ENCODE peak calls at places on chromosomes 11 and 22, in five cellular contexts. One of them, this sample, is unnamed.
A peak's percentile ranks its signal among the peaks of the same experiment; 100 is the strongest.

GRCh38 chr22:40512426-40513136 is 123.9 kb downstream of the MRTFA start:
- DNase-seq in sigmoid colon: peak; percentile 78
- DNase-seq in GM13976: no peak
- DNase-seq in cardiac fibroblast: peak; percentile 99
- DNase-seq in neural crest cell: no peak
- DNase-seq in this sample: no peak

GRCh38 chr11:2921742-2922493 is 7.3 kb downstream of the PHLDA2 start:
- DNase-seq in GM13976: no peak
- DNase-seq in cardiac fibroblast: no peak
- DNase-seq in neural crest cell: no peak
- DNase-seq in sigmoid colon: no peak
- DNase-seq in this sample: no peak

GRCh38 chr11:74925281-74925680 is 23.6 kb downstream of the XRRA1 start:
- DNase-seq in neural crest cell: no peak
- DNase-seq in cardiac fibroblast: no peak
- DNase-seq in sigmoid colon: no peak
- DNase-seq in GM13976: no peak
- DNase-seq in this sample: no peak

GRCh38 chr22:50274311-50274710 is 4.1 kb upstream of the MAPK11 start:
- DNase-seq in sigmoid colon: no peak
- DNase-seq in neural crest cell: no peak
- DNase-seq in cardiac fibroblast: peak; percentile 73
- DNase-seq in GM13976: peak; percentile 70
- DNase-seq in this sample: no peak

GRCh38 chr11:464316-464715 is 14.2 kb downstream of the PTDSS2 start:
- DNase-seq in cardiac fibroblast: no peak
- DNase-seq in GM13976: no peak
- DNase-seq in neural crest cell: no peak
- DNase-seq in sigmoid colon: no peak
- DNase-seq in this sample: no peak

GRCh38 chr11:15770798-15771414 is 585.4 kb downstream of the SOX6 start:
- DNase-seq in GM13976: no peak
- DNase-seq in cardiac fibroblast: peak; percentile 55
- DNase-seq in neural crest cell: peak; percentile 38
- DNase-seq in sigmoid colon: no peak
- DNase-seq in this sample: peak; percentile 60

GRCh38 chr11:114153224-114153623 is 93.7 kb downstream of the ZBTB16 start:
- DNase-seq in neural crest cell: no peak
- DNase-seq in GM13976: no peak
- DNase-seq in sigmoid colon: peak; percentile 52
- DNase-seq in cardiac fibroblast: no peak
- DNase-seq in this sample: no peak

GRCh38 chr22:26170112-26170492 is 840 bp downstream of the SEZ6L start:
- DNase-seq in GM13976: peak; percentile 14
- DNase-seq in neural crest cell: no peak
- DNase-seq in sigmoid colon: no peak
- DNase-seq in cardiac fibroblast: no peak
- DNase-seq in this sample: no peak

GRCh38 chr11:70111269-70112016 is 33.3 kb downstream of the ANO1 start:
- DNase-seq in neural crest cell: peak; percentile 12
- DNase-seq in GM13976: no peak
- DNase-seq in sigmoid colon: no peak
- DNase-seq in cardiac fibroblast: peak; percentile 50
- DNase-seq in this sample: no peak

GRCh38 chr11:60854140-60854846 is 1.5 kb downstream of the PTGDR2 start:
- DNase-seq in cardiac fibroblast: no peak
- DNase-seq in neural crest cell: no peak
- DNase-seq in sigmoid colon: no peak
- DNase-seq in GM13976: no peak
- DNase-seq in this sample: no peak

GRCh38 chr11:64711944-64712306 is 11.1 kb downstream of the NRXN2 start:
- DNase-seq in neural crest cell: no peak
- DNase-seq in cardiac fibroblast: no peak
- DNase-seq in sigmoid colon: no peak
- DNase-seq in GM13976: no peak
- DNase-seq in this sample: no peak

GRCh38 chr11:2129699-2130366 is 9.4 kb downstream of the IGF2 start:
- DNase-seq in GM13976: no peak
- DNase-seq in neural crest cell: no peak
- DNase-seq in sigmoid colon: no peak
- DNase-seq in cardiac fibroblast: no peak
- DNase-seq in this sample: no peak

GRCh38 chr22:49139492-49140151 is 688.1 kb downstream of the BRD1 start:
- DNase-seq in neural crest cell: no peak
- DNase-seq in cardiac fibroblast: no peak
- DNase-seq in sigmoid colon: no peak
- DNase-seq in GM13976: no peak
- DNase-seq in this sample: no peak

GRCh38 chr22:21978564-21979386 is 3.8 kb downstream of the TOP3B start:
- DNase-seq in neural crest cell: no peak
- DNase-seq in GM13976: no peak
- DNase-seq in cardiac fibroblast: no peak
- DNase-seq in sigmoid colon: peak; percentile 18
- DNase-seq in this sample: no peak

GRCh38 chr11:61581030-61581928 is at the start of gene SYT7:
- DNase-seq in GM13976: peak; percentile 96
- DNase-seq in cardiac fibroblast: peak; percentile 99
- DNase-seq in sigmoid colon: peak; percentile 98
- DNase-seq in neural crest cell: peak; percentile 100
- DNase-seq in this sample: peak; percentile 100

GRCh38 chr11:80320765-80321164 is 879.9 kb upstream of the TENM4 start:
- DNase-seq in GM13976: no peak
- DNase-seq in cardiac fibroblast: no peak
- DNase-seq in sigmoid colon: no peak
- DNase-seq in neural crest cell: no peak
- DNase-seq in this sample: no peak

GRCh38 chr11:64600281-64600992 is 9.4 kb downstream of the SLC22A12 start:
- DNase-seq in cardiac fibroblast: no peak
- DNase-seq in GM13976: no peak
- DNase-seq in neural crest cell: no peak
- DNase-seq in sigmoid colon: no peak
- DNase-seq in this sample: no peak

GRCh38 chr11:115357066-115357465 is 147.1 kb downstream of the CADM1 start:
- DNase-seq in sigmoid colon: no peak
- DNase-seq in GM13976: no peak
- DNase-seq in cardiac fibroblast: no peak
- DNase-seq in neural crest cell: no peak
- DNase-seq in this sample: no peak

GRCh38 chr11:28673687-28674431 is 565.7 kb downstream of the METTL15 start:
- DNase-seq in cardiac fibroblast: no peak
- DNase-seq in GM13976: no peak
- DNase-seq in neural crest cell: no peak
- DNase-seq in sigmoid colon: no peak
- DNase-seq in this sample: no peak

GRCh38 chr22:43566021-43566420 is 154.2 kb downstream of the MPPED1 start:
- DNase-seq in GM13976: no peak
- DNase-seq in sigmoid colon: no peak
- DNase-seq in neural crest cell: no peak
- DNase-seq in cardiac fibroblast: no peak
- DNase-seq in this sample: no peak

GRCh38 chr11:8788616-8789015 is 106.0 kb downstream of the RPL27A start:
- DNase-seq in GM13976: no peak
- DNase-seq in sigmoid colon: no peak
- DNase-seq in cardiac fibroblast: no peak
- DNase-seq in neural crest cell: no peak
- DNase-seq in this sample: no peak

GRCh38 chr11:8785457-8785856 is 102.9 kb downstream of the RPL27A start:
- DNase-seq in cardiac fibroblast: no peak
- DNase-seq in GM13976: no peak
- DNase-seq in sigmoid colon: no peak
- DNase-seq in neural crest cell: no peak
- DNase-seq in this sample: no peak

GRCh38 chr11:8785998-8786397 is 103.4 kb downstream of the RPL27A start:
- DNase-seq in cardiac fibroblast: no peak
- DNase-seq in GM13976: no peak
- DNase-seq in neural crest cell: no peak
- DNase-seq in sigmoid colon: no peak
- DNase-seq in this sample: no peak

GRCh38 chr11:8787372-8787771 is 104.8 kb downstream of the RPL27A start:
- DNase-seq in cardiac fibroblast: no peak
- DNase-seq in sigmoid colon: no peak
- DNase-seq in GM13976: no peak
- DNase-seq in neural crest cell: no peak
- DNase-seq in this sample: no peak

GRCh38 chr11:8786933-8787332 is 104.3 kb downstream of the RPL27A start:
- DNase-seq in neural crest cell: no peak
- DNase-seq in cardiac fibroblast: peak; percentile 45
- DNase-seq in GM13976: no peak
- DNase-seq in sigmoid colon: no peak
- DNase-seq in this sample: no peak
- TF ChIP-seq CTCF in neural crest cell: peak; percentile 49
- TF ChIP-seq CTCF in cardiac fibroblast: no peak
- TF ChIP-seq CTCF in GM13976: no peak
- TF ChIP-seq CTCF in sigmoid colon: peak; percentile 46
- TF ChIP-seq CTCF in this sample: no peak

GRCh38 chr11:85407648-85408047 is 219.5 kb downstream of the DLG2 start:
- DNase-seq in GM13976: no peak
- DNase-seq in neural crest cell: no peak
- DNase-seq in cardiac fibroblast: no peak
- DNase-seq in sigmoid colon: no peak
- DNase-seq in this sample: no peak
- TF ChIP-seq CTCF in GM13976: no peak
- TF ChIP-seq CTCF in neural crest cell: no peak
- TF ChIP-seq CTCF in cardiac fibroblast: no peak
- TF ChIP-seq CTCF in sigmoid colon: no peak
- TF ChIP-seq CTCF in this sample: no peak

GRCh38 chr22:31177420-31178162 is 17.6 kb downstream of the RNF185 start:
- DNase-seq in cardiac fibroblast: peak; percentile 78
- DNase-seq in neural crest cell: no peak
- DNase-seq in GM13976: no peak
- DNase-seq in sigmoid colon: no peak
- DNase-seq in this sample: no peak
- TF ChIP-seq CTCF in cardiac fibroblast: no peak
- TF ChIP-seq CTCF in neural crest cell: no peak
- TF ChIP-seq CTCF in GM13976: no peak
- TF ChIP-seq CTCF in sigmoid colon: no peak
- TF ChIP-seq CTCF in this sample: no peak

GRCh38 chr22:31206896-31207687 is 5.0 kb upstream of the LIMK2 start:
- DNase-seq in cardiac fibroblast: peak; percentile 19
- DNase-seq in neural crest cell: no peak
- DNase-seq in sigmoid colon: no peak
- DNase-seq in GM13976: no peak
- DNase-seq in this sample: no peak
- TF ChIP-seq CTCF in cardiac fibroblast: no peak
- TF ChIP-seq CTCF in neural crest cell: no peak
- TF ChIP-seq CTCF in sigmoid colon: no peak
- TF ChIP-seq CTCF in GM13976: no peak
- TF ChIP-seq CTCF in this sample: no peak

GRCh38 chr11:46121724-46122477 is 647 bp upstream of the PHF21A start:
- DNase-seq in sigmoid colon: peak; percentile 91
- DNase-seq in cardiac fibroblast: peak; percentile 97
- DNase-seq in GM13976: peak; percentile 56
- DNase-seq in neural crest cell: peak; percentile 64
- DNase-seq in this sample: peak; percentile 63
- TF ChIP-seq CTCF in sigmoid colon: no peak
- TF ChIP-seq CTCF in cardiac fibroblast: no peak
- TF ChIP-seq CTCF in GM13976: no peak
- TF ChIP-seq CTCF in neural crest cell: no peak
- TF ChIP-seq CTCF in this sample: no peak